ENCODE peak calls at places on chromosomes 5 and 9, in seven cellular contexts. One of them, this sample, is unnamed.

GRCh38 chr5:109779036-109779735 is 89.5 kb downstream of the MAN2A1 start:
- DNase-seq in tibial nerve: no peak
- DNase-seq in heart left ventricle: no peak
- DNase-seq in breast epithelium: no peak
- DNase-seq in spleen: no peak
- DNase-seq in HCT116: no peak
- DNase-seq in endothelial cell of umbilical vein: peak; percentile 85
- DNase-seq in this sample: no peak

GRCh38 chr5:172830876-172831662 is 3.0 kb upstream of the ERGIC1 start:
- DNase-seq in tibial nerve: no peak
- DNase-seq in heart left ventricle: no peak
- DNase-seq in breast epithelium: no peak
- DNase-seq in spleen: no peak
- DNase-seq in HCT116: no peak
- DNase-seq in endothelial cell of umbilical vein: peak; percentile 29
- DNase-seq in this sample: no peak

GRCh38 chr5:124996023-124996763 is 249.8 kb upstream of the ZNF608 start:
- DNase-seq in tibial nerve: no peak
- DNase-seq in heart left ventricle: no peak
- DNase-seq in breast epithelium: no peak
- DNase-seq in spleen: no peak
- DNase-seq in HCT116: no peak
- DNase-seq in endothelial cell of umbilical vein: no peak
- DNase-seq in this sample: no peak

GRCh38 chr9:7171461-7171860 is 413.7 kb downstream of the KDM4C start:
- DNase-seq in tibial nerve: no peak
- DNase-seq in heart left ventricle: no peak
- DNase-seq in breast epithelium: no peak
- DNase-seq in spleen: no peak
- DNase-seq in HCT116: no peak
- DNase-seq in endothelial cell of umbilical vein: no peak
- DNase-seq in this sample: no peak

GRCh38 chr9:86405926-86406325 is 51.7 kb upstream of the TUT7 start:
- DNase-seq in tibial nerve: no peak
- DNase-seq in heart left ventricle: peak; percentile 34
- DNase-seq in breast epithelium: no peak
- DNase-seq in spleen: no peak
- DNase-seq in HCT116: peak; percentile 58
- DNase-seq in endothelial cell of umbilical vein: no peak
- DNase-seq in this sample: peak; percentile 26

GRCh38 chr9:32550046-32550608 is 2.0 kb upstream of the SMIM27 start:
- DNase-seq in tibial nerve: no peak
- DNase-seq in heart left ventricle: no peak
- DNase-seq in breast epithelium: no peak
- DNase-seq in spleen: no peak
- DNase-seq in HCT116: no peak
- DNase-seq in endothelial cell of umbilical vein: peak; percentile 56
- DNase-seq in this sample: no peak

GRCh38 chr9:114271556-114272510 is 51.1 kb upstream of the ORM1 start:
- DNase-seq in tibial nerve: peak; percentile 58
- DNase-seq in heart left ventricle: peak; percentile 60
- DNase-seq in breast epithelium: no peak
- DNase-seq in spleen: peak; percentile 64
- DNase-seq in HCT116: peak; percentile 28
- DNase-seq in endothelial cell of umbilical vein: peak; percentile 58
- DNase-seq in this sample: peak; percentile 54

GRCh38 chr5:168328804-168329203 is 37.4 kb downstream of the WWC1 start:
- DNase-seq in tibial nerve: no peak
- DNase-seq in heart left ventricle: no peak
- DNase-seq in breast epithelium: no peak
- DNase-seq in spleen: peak; percentile 41
- DNase-seq in HCT116: no peak
- DNase-seq in endothelial cell of umbilical vein: no peak
- DNase-seq in this sample: no peak

GRCh38 chr5:160064441-160064840 is 54.8 kb downstream of the PWWP2A start:
- DNase-seq in tibial nerve: no peak
- DNase-seq in heart left ventricle: peak; percentile 57
- DNase-seq in breast epithelium: no peak
- DNase-seq in spleen: no peak
- DNase-seq in HCT116: no peak
- DNase-seq in endothelial cell of umbilical vein: no peak
- DNase-seq in this sample: no peak

GRCh38 chr5:173802670-173803165 is 85.4 kb upstream of the CPEB4 start:
- DNase-seq in tibial nerve: peak; percentile 70
- DNase-seq in heart left ventricle: peak; percentile 41
- DNase-seq in breast epithelium: no peak
- DNase-seq in spleen: peak; percentile 87
- DNase-seq in HCT116: no peak
- DNase-seq in endothelial cell of umbilical vein: no peak
- DNase-seq in this sample: no peak

GRCh38 chr9:125085703-125086477 is 57.4 kb downstream of the SCAI start:
- DNase-seq in tibial nerve: no peak
- DNase-seq in heart left ventricle: no peak
- DNase-seq in breast epithelium: no peak
- DNase-seq in spleen: no peak
- DNase-seq in HCT116: no peak
- DNase-seq in endothelial cell of umbilical vein: no peak
- DNase-seq in this sample: no peak

GRCh38 chr5:14008819-14009311 is 64.4 kb upstream of the DNAH5 start:
- DNase-seq in tibial nerve: no peak
- DNase-seq in heart left ventricle: no peak
- DNase-seq in breast epithelium: no peak
- DNase-seq in spleen: no peak
- DNase-seq in HCT116: no peak
- DNase-seq in endothelial cell of umbilical vein: no peak
- DNase-seq in this sample: no peak

GRCh38 chr9:126482361-126483044 is 131.2 kb upstream of the LMX1B start:
- DNase-seq in tibial nerve: no peak
- DNase-seq in heart left ventricle: no peak
- DNase-seq in breast epithelium: no peak
- DNase-seq in spleen: peak; percentile 74
- DNase-seq in HCT116: no peak
- DNase-seq in endothelial cell of umbilical vein: no peak
- DNase-seq in this sample: no peak

GRCh38 chr9:14218253-14218652 is 95.7 kb downstream of the NFIB start:
- DNase-seq in tibial nerve: no peak
- DNase-seq in heart left ventricle: no peak
- DNase-seq in breast epithelium: no peak
- DNase-seq in spleen: no peak
- DNase-seq in HCT116: no peak
- DNase-seq in endothelial cell of umbilical vein: no peak
- DNase-seq in this sample: no peak

GRCh38 chr9:109117856-109118801 is 1.6 kb downstream of the TMEM245 start:
- DNase-seq in tibial nerve: no peak
- DNase-seq in heart left ventricle: peak; percentile 58
- DNase-seq in breast epithelium: no peak
- DNase-seq in spleen: no peak
- DNase-seq in HCT116: no peak
- DNase-seq in endothelial cell of umbilical vein: peak; percentile 65
- DNase-seq in this sample: no peak

GRCh38 chr5:24539625-24540024 is 105.2 kb downstream of the CDH10 start:
- DNase-seq in tibial nerve: no peak
- DNase-seq in heart left ventricle: no peak
- DNase-seq in breast epithelium: no peak
- DNase-seq in spleen: no peak
- DNase-seq in HCT116: no peak
- DNase-seq in endothelial cell of umbilical vein: no peak
- DNase-seq in this sample: no peak

GRCh38 chr9:6590329-6590728 is 55.2 kb downstream of the GLDC start:
- DNase-seq in tibial nerve: no peak
- DNase-seq in heart left ventricle: no peak
- DNase-seq in breast epithelium: no peak
- DNase-seq in spleen: no peak
- DNase-seq in HCT116: no peak
- DNase-seq in endothelial cell of umbilical vein: no peak
- DNase-seq in this sample: no peak

GRCh38 chr9:100549048-100549447 is 28.8 kb upstream of the CAVIN4 start:
- DNase-seq in tibial nerve: no peak
- DNase-seq in heart left ventricle: no peak
- DNase-seq in breast epithelium: no peak
- DNase-seq in spleen: no peak
- DNase-seq in HCT116: no peak
- DNase-seq in endothelial cell of umbilical vein: peak; percentile 92
- DNase-seq in this sample: no peak

GRCh38 chr5:141508808-141509611 is 20.1 kb downstream of the PCDHGC5 start:
- DNase-seq in tibial nerve: peak; percentile 67
- DNase-seq in heart left ventricle: peak; percentile 79
- DNase-seq in breast epithelium: no peak
- DNase-seq in spleen: no peak
- DNase-seq in HCT116: no peak
- DNase-seq in endothelial cell of umbilical vein: peak; percentile 73
- DNase-seq in this sample: peak; percentile 81

GRCh38 chr5:139474815-139475791 is 4.3 kb downstream of the SMIM33 start:
- DNase-seq in tibial nerve: peak; percentile 58
- DNase-seq in heart left ventricle: peak; percentile 23
- DNase-seq in breast epithelium: no peak
- DNase-seq in spleen: no peak
- DNase-seq in HCT116: no peak
- DNase-seq in endothelial cell of umbilical vein: no peak
- DNase-seq in this sample: peak; percentile 40

GRCh38 chr5:139475865-139476651 is 5.3 kb downstream of the SMIM33 start:
- DNase-seq in tibial nerve: no peak
- DNase-seq in heart left ventricle: peak; percentile 9
- DNase-seq in breast epithelium: no peak
- DNase-seq in spleen: no peak
- DNase-seq in HCT116: no peak
- DNase-seq in endothelial cell of umbilical vein: no peak
- DNase-seq in this sample: no peak

GRCh38 chr5:139472410-139473030 is 1.7 kb downstream of the SMIM33 start:
- DNase-seq in tibial nerve: no peak
- DNase-seq in heart left ventricle: no peak
- DNase-seq in breast epithelium: no peak
- DNase-seq in spleen: no peak
- DNase-seq in HCT116: no peak
- DNase-seq in endothelial cell of umbilical vein: no peak
- DNase-seq in this sample: no peak

GRCh38 chr5:139473105-139473504 is 2.3 kb downstream of the SMIM33 start:
- DNase-seq in tibial nerve: no peak
- DNase-seq in heart left ventricle: no peak
- DNase-seq in breast epithelium: no peak
- DNase-seq in spleen: no peak
- DNase-seq in HCT116: no peak
- DNase-seq in endothelial cell of umbilical vein: no peak
- DNase-seq in this sample: no peak

DNA sequence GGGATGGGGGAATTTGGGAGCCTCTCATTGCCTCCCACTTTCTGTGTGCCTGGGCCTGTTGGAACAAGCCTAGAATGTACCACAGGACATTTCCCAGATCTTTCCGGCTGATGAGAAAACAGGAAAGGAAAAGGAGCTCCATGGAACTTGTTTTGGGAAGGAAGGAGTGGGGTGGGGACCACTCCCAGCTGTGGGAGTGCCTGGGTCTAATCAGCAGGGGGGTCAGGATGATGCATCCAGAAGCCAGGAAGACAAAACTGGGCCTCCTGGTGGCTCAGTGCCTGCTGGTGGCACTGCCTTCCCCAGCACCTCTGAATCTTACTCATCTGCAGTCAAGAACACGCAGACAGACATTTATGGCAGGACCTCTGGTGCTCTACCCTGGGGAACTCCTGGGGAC is 2.8 kb downstream of the SMIM33 start:
- DNase-seq in tibial nerve: no peak
- DNase-seq in heart left ventricle: peak; percentile 25
- DNase-seq in breast epithelium: no peak
- DNase-seq in spleen: no peak
- DNase-seq in HCT116: no peak
- DNase-seq in endothelial cell of umbilical vein: peak; percentile 64
- DNase-seq in this sample: no peak
- TF ChIP-seq CTCF in tibial nerve: no peak
- TF ChIP-seq CTCF in heart left ventricle: no peak
- TF ChIP-seq CTCF in breast epithelium: no peak
- TF ChIP-seq CTCF in spleen: peak; percentile 10
- TF ChIP-seq CTCF in HCT116: no peak
- TF ChIP-seq CTCF in endothelial cell of umbilical vein: peak; percentile 14
- TF ChIP-seq CTCF in this sample: no peak

GRCh38 chr9:91197232-91198181 is 164.2 kb downstream of the AUH start:
- DNase-seq in tibial nerve: peak; percentile 95
- DNase-seq in heart left ventricle: peak; percentile 74
- DNase-seq in breast epithelium: no peak
- DNase-seq in spleen: no peak
- DNase-seq in HCT116: peak; percentile 85
- DNase-seq in endothelial cell of umbilical vein: peak; percentile 70
- DNase-seq in this sample: peak; percentile 94
- TF ChIP-seq POLR2A in tibial nerve: no peak
- TF ChIP-seq POLR2A in heart left ventricle: no peak
- TF ChIP-seq POLR2A in breast epithelium: no peak
- TF ChIP-seq POLR2A in spleen: no peak
- TF ChIP-seq POLR2A in HCT116: no peak
- TF ChIP-seq POLR2A in endothelial cell of umbilical vein: no peak
- TF ChIP-seq POLR2A in this sample: no peak

DNA sequence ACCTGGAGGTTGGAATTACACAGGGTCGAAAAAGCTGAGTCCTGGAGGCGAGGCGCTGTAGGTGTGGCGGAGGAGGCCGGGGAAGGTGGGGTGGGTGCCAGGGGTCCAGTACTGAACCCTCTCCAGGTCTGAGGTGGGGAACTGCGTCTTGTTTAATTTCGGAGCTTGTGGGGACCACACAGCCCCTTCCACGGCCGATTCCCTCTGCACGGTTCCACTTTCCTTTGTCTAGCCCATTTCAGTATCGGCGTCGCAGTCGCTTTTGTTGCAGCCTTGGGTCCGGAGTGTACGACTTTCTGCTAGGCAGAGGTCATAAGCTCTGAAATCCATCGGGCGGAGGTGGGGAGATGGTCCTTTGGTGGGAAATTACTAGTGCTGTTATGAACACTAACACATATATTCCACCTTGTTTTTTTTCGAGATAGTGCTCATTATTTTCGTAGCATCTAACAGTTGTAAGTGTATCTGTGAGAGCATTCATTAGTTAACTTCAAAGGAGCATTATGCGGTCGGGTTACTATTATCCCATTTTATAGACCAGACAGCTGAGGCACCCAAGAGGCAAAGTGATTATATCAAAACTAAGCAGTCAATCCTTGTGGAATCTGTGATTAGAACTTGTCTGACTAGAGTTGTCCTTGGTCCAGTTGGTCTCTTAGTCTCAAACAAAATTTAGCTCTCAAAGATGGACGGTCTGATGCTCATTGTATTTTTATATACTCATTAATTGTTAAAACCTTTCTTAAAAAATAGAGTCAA is 737 bp downstream of the RNF180 start:
- DNase-seq in tibial nerve: no peak
- DNase-seq in heart left ventricle: no peak
- DNase-seq in breast epithelium: no peak
- DNase-seq in spleen: peak; percentile 68
- DNase-seq in HCT116: no peak
- DNase-seq in endothelial cell of umbilical vein: peak; percentile 29
- DNase-seq in this sample: no peak
- H3K27ac ChIP-seq in tibial nerve: peak overlapping the region; percentile 58
- H3K27ac ChIP-seq in heart left ventricle: peak overlapping the region; percentile 79
- H3K27ac ChIP-seq in breast epithelium: peak overlapping the region; percentile 85
- H3K27ac ChIP-seq in spleen: peak overlapping the region; percentile 74
- H3K27ac ChIP-seq in HCT116: no peak overlapping the region
- H3K27ac ChIP-seq in endothelial cell of umbilical vein: no peak overlapping the region
- H3K27ac ChIP-seq in this sample: peak overlapping the region; percentile 82

DNA sequence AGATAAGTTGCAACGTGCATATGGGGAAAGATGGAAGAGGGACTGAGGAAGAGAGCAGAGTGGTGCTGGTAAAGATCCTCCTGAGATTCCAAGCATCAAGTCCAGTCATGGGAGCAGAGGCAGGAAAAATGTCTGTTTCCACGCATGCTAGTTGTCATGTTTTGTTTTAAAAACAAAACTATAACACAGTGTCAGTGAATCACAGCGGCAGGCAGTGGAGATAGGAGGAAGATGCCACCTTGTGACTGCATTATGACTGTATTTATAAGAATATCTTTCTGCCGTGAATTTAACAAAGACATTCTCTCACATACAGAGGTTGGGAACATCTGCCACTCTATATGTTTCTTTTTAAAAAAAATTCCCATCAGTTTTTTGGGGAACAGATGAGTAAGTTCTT is 3.7 kb upstream of the SVEP1 start:
- DNase-seq in tibial nerve: no peak
- DNase-seq in heart left ventricle: no peak
- DNase-seq in breast epithelium: no peak
- DNase-seq in spleen: no peak
- DNase-seq in HCT116: no peak
- DNase-seq in endothelial cell of umbilical vein: peak; percentile 28
- DNase-seq in this sample: no peak
- TF ChIP-seq CTCF in tibial nerve: no peak
- TF ChIP-seq CTCF in heart left ventricle: no peak
- TF ChIP-seq CTCF in breast epithelium: no peak
- TF ChIP-seq CTCF in spleen: no peak
- TF ChIP-seq CTCF in HCT116: no peak
- TF ChIP-seq CTCF in endothelial cell of umbilical vein: no peak
- TF ChIP-seq CTCF in this sample: no peak

This sample was measured in uterus.